ENCODE peak calls at places on chromosomes 5 and 9, in five cellular contexts. One of them, this sample, is unnamed.

GRCh38 chr5:35956429-35956828 is 18.0 kb upstream of the CAPSL start:
- DNase-seq in retina: no peak
- DNase-seq in Calu3: no peak
- DNase-seq in naive thymus-derived CD8-positive, alpha-beta T cell: no peak
- DNase-seq in amniotic epithelial cell: no peak
- DNase-seq in this sample: no peak

GRCh38 chr9:111066427-111066826 is 28.2 kb upstream of the LPAR1 start:
- DNase-seq in retina: no peak
- DNase-seq in Calu3: no peak
- DNase-seq in naive thymus-derived CD8-positive, alpha-beta T cell: no peak
- DNase-seq in amniotic epithelial cell: no peak
- DNase-seq in this sample: peak

GRCh38 chr5:91651704-91652103 is 268.6 kb upstream of the ARRDC3 start:
- DNase-seq in retina: no peak
- DNase-seq in Calu3: peak
- DNase-seq in naive thymus-derived CD8-positive, alpha-beta T cell: no peak
- DNase-seq in amniotic epithelial cell: peak
- DNase-seq in this sample: no peak

GRCh38 chr5:180330810-180331646 is 22.1 kb downstream of the GFPT2 start:
- DNase-seq in retina: no peak
- DNase-seq in Calu3: peak
- DNase-seq in naive thymus-derived CD8-positive, alpha-beta T cell: no peak
- DNase-seq in amniotic epithelial cell: peak
- DNase-seq in this sample: peak

GRCh38 chr9:131800366-131800765 is 60.5 kb upstream of the RAPGEF1 start:
- DNase-seq in retina: peak
- DNase-seq in Calu3: no peak
- DNase-seq in naive thymus-derived CD8-positive, alpha-beta T cell: no peak
- DNase-seq in amniotic epithelial cell: no peak
- DNase-seq in this sample: no peak

GRCh38 chr9:22416692-22417060 is 29.9 kb upstream of the DMRTA1 start:
- DNase-seq in retina: no peak
- DNase-seq in Calu3: no peak
- DNase-seq in naive thymus-derived CD8-positive, alpha-beta T cell: no peak
- DNase-seq in amniotic epithelial cell: peak
- DNase-seq in this sample: peak

GRCh38 chr5:98109561-98110006 is 663.9 kb upstream of the RGMB start:
- DNase-seq in retina: no peak
- DNase-seq in Calu3: no peak
- DNase-seq in naive thymus-derived CD8-positive, alpha-beta T cell: no peak
- DNase-seq in amniotic epithelial cell: peak
- DNase-seq in this sample: peak

GRCh38 chr5:159933531-159934485 is 17.5 kb downstream of the ADRA1B start:
- DNase-seq in retina: no peak
- DNase-seq in Calu3: no peak
- DNase-seq in naive thymus-derived CD8-positive, alpha-beta T cell: no peak
- DNase-seq in amniotic epithelial cell: peak
- DNase-seq in this sample: no peak

GRCh38 chr5:126826619-126827215 is 49.8 kb downstream of the LMNB1 start:
- DNase-seq in retina: no peak
- DNase-seq in Calu3: no peak
- DNase-seq in naive thymus-derived CD8-positive, alpha-beta T cell: no peak
- DNase-seq in amniotic epithelial cell: no peak
- DNase-seq in this sample: no peak

GRCh38 chr5:120848883-120849282 is 384.8 kb downstream of the PRR16 start:
- DNase-seq in retina: no peak
- DNase-seq in Calu3: no peak
- DNase-seq in naive thymus-derived CD8-positive, alpha-beta T cell: no peak
- DNase-seq in amniotic epithelial cell: no peak
- DNase-seq in this sample: no peak

GRCh38 chr5:156896545-156896944 is 46.5 kb downstream of the PPP1R2B start:
- DNase-seq in retina: no peak
- DNase-seq in Calu3: no peak
- DNase-seq in naive thymus-derived CD8-positive, alpha-beta T cell: no peak
- DNase-seq in amniotic epithelial cell: no peak
- DNase-seq in this sample: no peak

This sample was measured in iris pigment epithelial cell.